ENCODE peak calls at places on chromosomes 6 and 20, in six cellular contexts. One of them, this sample, is unnamed.

GRCh38 chr20:58639182-58640146 is 11.6 kb upstream of the STX16 start:
- DNase-seq in H9: no peak
- DNase-seq in IMR-90: no peak
- DNase-seq in neuronal stem cell: no peak
- DNase-seq in mesenchymal stem cell: no peak
- DNase-seq in H1: no peak
- DNase-seq in this sample: no peak

GRCh38 chr20:2172305-2173175 is 70.9 kb downstream of the STK35 start:
- DNase-seq in H9: peak
- DNase-seq in neuronal stem cell: peak
- DNase-seq in mesenchymal stem cell: peak
- DNase-seq in IMR-90: peak
- DNase-seq in H1: peak
- DNase-seq in this sample: peak

GRCh38 chr6:53547166-53547814 is 2.4 kb upstream of the GCLC start:
- DNase-seq in H9: no peak
- DNase-seq in IMR-90: no peak
- DNase-seq in neuronal stem cell: no peak
- DNase-seq in H1: no peak
- DNase-seq in mesenchymal stem cell: no peak
- DNase-seq in this sample: no peak

GRCh38 chr6:170026272-170027110 is 264.4 kb downstream of the DLL1 start:
- DNase-seq in neuronal stem cell: no peak
- DNase-seq in H9: peak
- DNase-seq in H1: no peak
- DNase-seq in mesenchymal stem cell: no peak
- DNase-seq in IMR-90: no peak
- DNase-seq in this sample: peak

GRCh38 chr20:57210054-57210910 is 56.2 kb downstream of the BMP7 start:
- DNase-seq in H9: no peak
- DNase-seq in H1: no peak
- DNase-seq in mesenchymal stem cell: no peak
- DNase-seq in neuronal stem cell: no peak
- DNase-seq in IMR-90: no peak
- DNase-seq in this sample: no peak

GRCh38 chr6:37483917-37484785 is 15.5 kb downstream of the CCDC167 start:
- DNase-seq in H9: peak
- DNase-seq in H1: peak
- DNase-seq in mesenchymal stem cell: peak
- DNase-seq in neuronal stem cell: peak
- DNase-seq in IMR-90: peak
- DNase-seq in this sample: peak

GRCh38 chr6:282177-282866 is 10.0 kb upstream of the DUSP22 start:
- DNase-seq in IMR-90: no peak
- DNase-seq in neuronal stem cell: no peak
- DNase-seq in H9: no peak
- DNase-seq in H1: peak
- DNase-seq in mesenchymal stem cell: no peak
- DNase-seq in this sample: no peak

GRCh38 chr20:50762045-50762422 is 30.7 kb downstream of the PARD6B start:
- DNase-seq in H9: no peak
- DNase-seq in neuronal stem cell: no peak
- DNase-seq in IMR-90: peak
- DNase-seq in H1: no peak
- DNase-seq in mesenchymal stem cell: no peak
- DNase-seq in this sample: no peak

GRCh38 chr20:49938173-49939163 is 2.3 kb downstream of the RNF114 start:
- DNase-seq in neuronal stem cell: no peak
- DNase-seq in H1: no peak
- DNase-seq in IMR-90: peak
- DNase-seq in H9: no peak
- DNase-seq in mesenchymal stem cell: peak
- DNase-seq in this sample: no peak

GRCh38 chr6:74731921-74732320 is 473.9 kb downstream of the COL12A1 start:
- DNase-seq in H1: no peak
- DNase-seq in IMR-90: peak
- DNase-seq in mesenchymal stem cell: peak
- DNase-seq in H9: no peak
- DNase-seq in neuronal stem cell: no peak
- DNase-seq in this sample: peak

GRCh38 chr6:144262470-144263369 is 22.4 kb upstream of the UTRN start:
- DNase-seq in neuronal stem cell: no peak
- DNase-seq in H1: no peak
- DNase-seq in mesenchymal stem cell: no peak
- DNase-seq in H9: no peak
- DNase-seq in IMR-90: no peak
- DNase-seq in this sample: no peak

GRCh38 chr6:39567091-39567490 is 158.1 kb downstream of the KIF6 start:
- DNase-seq in neuronal stem cell: no peak
- DNase-seq in IMR-90: no peak
- DNase-seq in H9: no peak
- DNase-seq in H1: no peak
- DNase-seq in mesenchymal stem cell: no peak
- DNase-seq in this sample: no peak

GRCh38 chr6:147192278-147192911 is 11.8 kb upstream of the STXBP5 start:
- DNase-seq in neuronal stem cell: no peak
- DNase-seq in H1: no peak
- DNase-seq in mesenchymal stem cell: no peak
- DNase-seq in H9: no peak
- DNase-seq in IMR-90: no peak
- DNase-seq in this sample: no peak

GRCh38 chr6:5151955-5152401 is 66.8 kb downstream of the PPP1R3G start:
- DNase-seq in H1: no peak
- DNase-seq in neuronal stem cell: no peak
- DNase-seq in H9: no peak
- DNase-seq in IMR-90: peak
- DNase-seq in mesenchymal stem cell: no peak
- DNase-seq in this sample: no peak

GRCh38 chr6:53466257-53466656 is 78.6 kb downstream of the GCLC start:
- DNase-seq in neuronal stem cell: no peak
- DNase-seq in H9: no peak
- DNase-seq in H1: no peak
- DNase-seq in IMR-90: peak
- DNase-seq in mesenchymal stem cell: no peak
- DNase-seq in this sample: peak

GRCh38 chr6:27312146-27312949 is at the start of gene POM121L2:
- DNase-seq in H9: peak
- DNase-seq in mesenchymal stem cell: peak
- DNase-seq in IMR-90: peak
- DNase-seq in H1: peak
- DNase-seq in neuronal stem cell: no peak
- DNase-seq in this sample: peak

GRCh38 chr6:79608334-79609224 is 22.6 kb upstream of the SH3BGRL2 start:
- DNase-seq in neuronal stem cell: no peak
- DNase-seq in IMR-90: no peak
- DNase-seq in H9: no peak
- DNase-seq in H1: no peak
- DNase-seq in mesenchymal stem cell: no peak
- DNase-seq in this sample: no peak

GRCh38 chr6:151390276-151391020 is 911 bp downstream of the ZBTB2 start:
- DNase-seq in mesenchymal stem cell: peak
- DNase-seq in H1: peak
- DNase-seq in IMR-90: peak
- DNase-seq in H9: peak
- DNase-seq in neuronal stem cell: peak
- DNase-seq in this sample: peak
- H3K4ac ChIP-seq in mesenchymal stem cell: peak
- H3K4ac ChIP-seq in H1: peak
- H3K4ac ChIP-seq in IMR-90: peak
- H3K4ac ChIP-seq in H9: no peak
- H3K4ac ChIP-seq in neuronal stem cell: no peak
- H3K4ac ChIP-seq in this sample: peak

GRCh38 chr20:45937765-45938164 is 3.3 kb downstream of the PCIF1 start:
- DNase-seq in IMR-90: peak
- DNase-seq in neuronal stem cell: no peak
- DNase-seq in H1: no peak
- DNase-seq in H9: no peak
- DNase-seq in mesenchymal stem cell: peak
- DNase-seq in this sample: no peak

GRCh38 chr20:45934046-45934586 is 367 bp upstream of the PCIF1 start:
- DNase-seq in neuronal stem cell: no peak
- DNase-seq in H1: no peak
- DNase-seq in H9: peak
- DNase-seq in IMR-90: peak
- DNase-seq in mesenchymal stem cell: peak
- DNase-seq in this sample: peak

GRCh38 chr20:45933231-45934045 is 1.0 kb upstream of the PCIF1 start:
- DNase-seq in H9: peak
- DNase-seq in neuronal stem cell: peak
- DNase-seq in H1: peak
- DNase-seq in mesenchymal stem cell: peak
- DNase-seq in IMR-90: peak
- DNase-seq in this sample: peak

GRCh38 chr20:45935416-45936046 is 1.0 kb downstream of the PCIF1 start:
- DNase-seq in H1: no peak
- DNase-seq in H9: no peak
- DNase-seq in mesenchymal stem cell: peak
- DNase-seq in IMR-90: peak
- DNase-seq in neuronal stem cell: no peak
- DNase-seq in this sample: no peak

DNA sequence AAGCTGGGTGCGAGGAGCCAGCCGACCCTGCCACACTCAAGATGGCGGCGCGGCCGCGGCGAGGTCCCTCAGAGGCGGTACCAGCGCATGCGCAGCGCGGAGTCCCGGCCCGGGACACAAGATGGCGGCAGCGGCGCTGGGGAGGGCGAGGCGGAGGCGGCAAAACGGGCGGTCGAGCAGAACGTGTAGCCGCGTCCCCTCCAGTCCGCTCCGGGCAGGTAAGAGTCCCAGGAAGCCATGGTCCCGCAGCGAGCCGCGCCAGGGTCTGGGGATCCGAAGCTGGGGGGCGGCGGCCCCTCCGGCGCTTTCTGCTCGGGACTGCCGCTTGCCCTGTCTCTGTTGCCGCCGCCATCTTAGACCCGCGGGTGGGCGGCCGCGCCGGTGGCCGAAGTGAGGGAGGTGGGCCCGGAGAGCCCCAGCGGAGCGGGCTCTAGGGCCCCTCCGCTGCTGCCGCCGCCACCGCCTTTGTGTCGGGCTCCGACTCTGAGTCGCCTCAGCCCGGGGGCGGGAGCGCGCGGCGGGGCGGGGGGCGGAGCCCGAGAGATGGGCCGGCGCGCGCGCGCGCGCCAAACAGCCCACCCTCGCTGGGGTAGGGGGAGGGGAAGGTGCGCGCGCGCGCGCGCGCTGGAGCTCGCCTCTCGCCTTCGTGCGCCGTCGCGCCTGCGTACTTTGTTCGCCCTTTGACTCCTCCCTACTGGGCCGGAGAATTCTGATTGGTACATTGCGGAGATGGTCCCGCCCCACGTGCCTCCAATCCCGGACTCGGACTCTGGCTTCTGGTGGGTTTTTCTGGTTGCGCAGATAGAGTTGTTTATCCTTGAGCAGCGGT is at the start of gene PCIF1:
- DNase-seq in IMR-90: peak
- DNase-seq in neuronal stem cell: peak
- DNase-seq in H1: peak
- DNase-seq in H9: peak
- DNase-seq in mesenchymal stem cell: peak
- DNase-seq in this sample: peak
- H2AK5ac ChIP-seq in IMR-90: peak
- H2AK5ac ChIP-seq in neuronal stem cell: peak
- H2AK5ac ChIP-seq in H1: no peak
- H2AK5ac ChIP-seq in H9: no peak
- H2AK5ac ChIP-seq in mesenchymal stem cell: peak
- H2AK5ac ChIP-seq in this sample: peak

GRCh38 chr20:17530716-17531536 is at the start of gene BFSP1:
- DNase-seq in H9: peak
- DNase-seq in H1: peak
- DNase-seq in mesenchymal stem cell: peak
- DNase-seq in IMR-90: peak
- DNase-seq in neuronal stem cell: peak
- DNase-seq in this sample: peak

GRCh38 chr20:17536944-17537444 is 5.8 kb upstream of the BFSP1 start:
- DNase-seq in H1: peak
- DNase-seq in mesenchymal stem cell: peak
- DNase-seq in neuronal stem cell: peak
- DNase-seq in IMR-90: peak
- DNase-seq in H9: peak
- DNase-seq in this sample: peak

GRCh38 chr20:17533396-17533795 is 2.2 kb upstream of the BFSP1 start:
- DNase-seq in IMR-90: peak
- DNase-seq in neuronal stem cell: peak
- DNase-seq in H9: peak
- DNase-seq in H1: no peak
- DNase-seq in mesenchymal stem cell: peak
- DNase-seq in this sample: peak

GRCh38 chr20:17531537-17532025 is 402 bp upstream of the BFSP1 start:
- DNase-seq in mesenchymal stem cell: no peak
- DNase-seq in neuronal stem cell: no peak
- DNase-seq in IMR-90: no peak
- DNase-seq in H1: no peak
- DNase-seq in H9: no peak
- DNase-seq in this sample: no peak

DNA sequence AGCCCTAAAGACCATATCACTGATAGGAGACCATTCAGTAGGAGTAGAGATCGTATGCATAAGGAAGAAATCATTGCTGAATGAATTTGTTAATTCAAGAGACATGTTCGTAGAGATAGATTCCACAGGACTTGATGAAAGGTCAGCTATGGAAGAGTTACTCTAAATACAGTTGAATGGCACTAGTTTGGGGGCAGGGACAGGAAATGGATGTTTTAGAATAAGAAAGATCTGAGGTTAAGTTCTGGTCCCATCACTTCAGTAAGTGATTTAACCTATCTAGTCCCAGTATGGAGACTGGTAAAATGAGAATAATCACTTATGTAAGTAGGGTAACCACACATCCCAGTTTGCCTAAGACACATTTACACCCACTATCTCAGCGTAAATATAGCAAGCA is 2.9 kb upstream of the BFSP1 start:
- DNase-seq in H9: no peak
- DNase-seq in mesenchymal stem cell: no peak
- DNase-seq in H1: no peak
- DNase-seq in neuronal stem cell: no peak
- DNase-seq in IMR-90: no peak
- DNase-seq in this sample: no peak
- H4K91ac ChIP-seq in H9: no peak
- H4K91ac ChIP-seq in mesenchymal stem cell: no peak
- H4K91ac ChIP-seq in H1: peak
- H4K91ac ChIP-seq in neuronal stem cell: no peak
- H4K91ac ChIP-seq in IMR-90: no peak
- H4K91ac ChIP-seq in this sample: no peak

DNA sequence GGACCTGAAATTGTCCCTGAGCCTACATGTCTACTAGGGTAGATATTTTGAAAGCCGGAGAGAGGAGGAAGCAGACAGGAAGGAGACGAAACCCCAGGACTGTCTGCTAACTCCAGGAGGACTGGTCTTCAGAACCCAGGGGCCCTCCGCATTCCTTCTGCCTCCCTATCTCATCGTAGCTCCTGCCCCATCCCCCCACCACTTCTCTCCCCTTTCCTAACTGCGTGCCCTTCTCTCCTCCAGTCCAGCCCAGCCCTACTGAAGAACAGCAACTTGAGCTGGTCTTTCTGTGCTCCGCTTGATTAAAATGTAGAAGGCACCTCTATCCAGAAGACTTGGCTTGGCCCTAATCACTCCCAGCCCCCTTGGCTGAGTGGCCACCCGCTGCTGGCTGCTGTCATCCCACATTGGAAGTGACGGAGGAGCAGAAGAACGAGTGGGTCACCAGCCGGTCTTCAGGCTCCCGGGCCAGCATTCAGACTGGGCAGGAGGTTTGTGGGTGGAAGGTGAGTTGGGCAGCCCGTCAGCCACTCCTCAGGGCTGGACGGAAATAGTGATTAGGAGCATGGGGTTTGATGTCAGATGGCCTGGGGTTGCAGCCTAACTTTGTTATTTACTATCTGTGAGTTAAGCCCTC is 28.8 kb upstream of the ANGPT4 start:
- DNase-seq in H9: no peak
- DNase-seq in neuronal stem cell: no peak
- DNase-seq in mesenchymal stem cell: no peak
- DNase-seq in IMR-90: no peak
- DNase-seq in H1: no peak
- DNase-seq in this sample: peak
- H3K4ac ChIP-seq in H9: no peak
- H3K4ac ChIP-seq in neuronal stem cell: no peak
- H3K4ac ChIP-seq in mesenchymal stem cell: no peak
- H3K4ac ChIP-seq in IMR-90: no peak
- H3K4ac ChIP-seq in H1: no peak
- H3K4ac ChIP-seq in this sample: no peak